ENCODE peak calls at places on chromosomes 3 and 15, in four cellular contexts. H is K562, O is HCT116, A is SK-N-SH. P is an unnamed sample.
A peak's percentile ranks its signal among the peaks of the same experiment; 100 is the strongest.

GRCh38 chr3:20054549-20054987 is 14.3 kb downstream of the KAT2B start:
- DNase-seq in H (no peak), O (peak; percentile 95), A (peak; percentile 16), P (peak; percentile 78)

GRCh38 chr3:98563661-98564281 is 29.6 kb downstream of the CPOX start:
- DNase-seq in H (no peak), O (no peak), A (no peak), P (no peak)

GRCh38 chr3:16300881-16301359 is 35.9 kb downstream of the OXNAD1 start:
- DNase-seq in H (no peak), O (no peak), A (no peak), P (no peak)

GRCh38 chr15:80264031-80264430 is 12.0 kb upstream of the CTXND1 start:
- DNase-seq in H (no peak), O (no peak), A (no peak), P (no peak)

GRCh38 chr3:50227390-50228183 is 8.4 kb upstream of the GNAI2 start:
- DNase-seq in H (peak; percentile 96), O (peak; percentile 95), A (peak; percentile 96), P (peak; percentile 82)

GRCh38 chr15:25544076-25544475 is 105.3 kb upstream of the UBE3A start:
- DNase-seq in H (no peak), O (no peak), A (no peak), P (no peak)

GRCh38 chr3:173930251-173930650 is 532.7 kb downstream of the NLGN1 start:
- DNase-seq in H (no peak), O (no peak), A (no peak), P (no peak)

GRCh38 chr3:189229421-189229820 is 57.6 kb downstream of the TPRG1 start:
- DNase-seq in H (no peak), O (no peak), A (no peak), P (no peak)

GRCh38 chr3:64225695-64226499 is 631 bp upstream of the PRICKLE2 start:
- DNase-seq in H (no peak), O (no peak), A (no peak), P (no peak)

GRCh38 chr3:186400677-186401076 is 38.6 kb upstream of the DGKG start:
- DNase-seq in H (no peak), O (no peak), A (no peak), P (no peak)

GRCh38 chr3:8619548-8619947 is 25.1 kb downstream of the SSUH2 start:
- DNase-seq in H (no peak), O (no peak), A (no peak), P (no peak)

GRCh38 chr15:90192961-90193786 is 8.0 kb upstream of the SEMA4B start:
- DNase-seq in H (no peak), O (no peak), A (no peak), P (no peak)

GRCh38 chr15:64792282-64792681 is 16.9 kb upstream of the RBPMS2 start:
- DNase-seq in H (no peak), O (no peak), A (no peak), P (no peak)

GRCh38 chr3:1190576-1190975 is 97.8 kb downstream of the CNTN6 start:
- DNase-seq in H (no peak), O (no peak), A (no peak), P (no peak)

GRCh38 chr3:100364421-100364820 is 29.9 kb downstream of the NIT2 start:
- DNase-seq in H (no peak), O (no peak), A (no peak), P (no peak)

GRCh38 chr3:156461889-156462288 is 93.0 kb downstream of the SSR3 start:
- DNase-seq in H (peak; percentile 34), O (no peak), A (no peak), P (no peak)

GRCh38 chr3:45035441-45036301 is 9.6 kb downstream of the CLEC3B start:
- DNase-seq in H (no peak), O (no peak), A (peak; percentile 55), P (no peak)

DNA sequence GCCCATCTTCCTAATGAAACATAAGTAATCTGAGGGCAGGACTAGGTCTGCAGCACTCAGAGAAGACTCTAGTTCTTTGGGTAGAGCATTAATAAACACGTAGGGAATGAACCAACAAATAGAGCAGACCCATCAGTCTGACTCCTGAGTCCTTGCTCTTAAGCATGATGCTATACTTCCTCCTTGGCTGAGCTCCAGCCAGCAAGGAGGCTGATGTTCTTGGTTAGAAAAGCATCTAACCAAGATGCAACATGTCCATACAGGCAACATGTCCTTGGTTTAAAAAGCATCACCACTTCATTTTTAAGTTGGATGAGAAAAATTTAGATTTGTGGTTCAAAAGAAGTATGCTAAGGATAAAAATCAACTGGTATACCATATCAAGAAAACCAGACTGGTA is 8.5 kb upstream of the MYH15 start:
- DNase-seq in H (no peak), O (no peak), A (no peak), P (no peak)
- TF ChIP-seq ELF1 in H (no peak), O (no peak), A (no peak), P (no peak)

DNA sequence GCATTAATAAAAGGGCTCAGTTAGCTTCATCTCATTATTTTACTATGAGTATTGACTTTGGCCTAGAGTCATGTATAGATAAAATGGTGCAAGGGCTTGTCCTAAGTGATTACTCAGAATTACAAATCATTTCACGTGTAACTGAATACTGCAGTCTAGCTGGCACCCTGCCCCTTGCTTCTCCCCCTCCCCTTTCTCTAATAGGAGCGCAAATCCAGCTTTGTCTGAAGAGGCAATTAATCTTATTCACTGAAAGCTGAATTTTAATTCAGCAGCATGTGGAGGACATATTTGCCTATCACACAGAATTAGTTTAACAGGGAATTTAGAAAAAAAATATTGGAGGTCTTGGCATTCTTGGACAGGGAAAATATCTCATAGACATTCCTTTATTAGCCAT is 412.1 kb upstream of the DPH6 start:
- DNase-seq in H (no peak), O (no peak), A (peak; percentile 22), P (no peak)
- TF ChIP-seq ELF1 in H (no peak), O (no peak), A (no peak), P (no peak)

DNA sequence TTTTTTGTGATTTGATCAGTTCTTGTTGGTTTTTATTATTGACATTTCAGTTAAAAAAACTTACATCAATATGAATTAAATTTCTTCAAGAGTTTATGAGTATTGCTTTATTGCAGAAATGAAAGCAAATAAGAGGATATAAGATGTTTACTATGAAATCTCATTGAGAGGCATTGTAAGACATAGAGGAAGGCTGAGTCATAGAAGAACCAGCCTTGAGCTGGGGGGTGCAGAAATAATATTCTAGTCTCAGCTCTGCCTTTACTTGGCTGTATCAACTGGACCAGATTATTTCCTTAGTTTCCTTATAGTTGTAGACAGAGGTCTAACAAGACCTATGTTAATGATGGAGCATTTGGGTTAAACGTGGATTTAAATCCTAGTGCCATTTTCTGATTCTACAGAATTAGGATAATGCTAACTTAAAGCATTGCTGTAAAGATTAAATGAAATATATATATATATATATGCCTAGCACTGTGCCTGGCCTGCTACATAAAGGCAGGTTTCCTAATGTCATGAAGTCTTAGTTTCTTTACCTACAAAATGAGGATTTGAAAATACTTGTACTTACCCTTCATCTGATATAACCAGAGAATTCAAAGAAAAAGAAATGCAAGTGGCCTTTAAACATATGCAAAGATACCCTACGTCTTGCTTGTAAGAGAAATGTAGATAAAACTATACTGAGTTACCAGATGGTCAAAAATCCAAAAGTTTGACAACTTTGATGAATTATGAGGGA is 7.3 kb downstream of the FAM98B start:
- DNase-seq in H (no peak), O (no peak), A (no peak), P (no peak)
- TF ChIP-seq ELF1 in H (no peak), O (no peak), A (no peak), P (no peak)

DNA sequence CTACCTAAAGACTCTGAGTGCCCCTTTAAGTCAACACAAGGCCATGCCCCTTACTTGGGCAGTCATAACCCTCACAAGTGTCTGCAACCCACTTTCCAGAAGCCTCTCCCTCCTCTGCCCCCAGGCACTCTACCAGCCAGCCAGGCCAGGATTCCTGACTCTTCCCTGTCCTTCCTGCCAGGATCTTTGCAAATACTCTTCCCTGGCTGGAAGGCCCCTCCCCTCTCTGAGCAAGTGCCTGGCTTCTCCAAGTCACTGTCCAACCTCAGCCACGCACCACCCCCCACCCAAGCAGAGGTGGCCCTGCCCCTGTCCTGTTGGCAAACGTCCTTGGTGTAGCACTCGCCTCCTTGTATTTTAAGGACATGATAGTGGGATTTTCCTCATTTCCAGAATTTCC is 54.7 kb upstream of the USP3 start:
- DNase-seq in H (no peak), O (no peak), A (peak; percentile 44), P (no peak)
- TF ChIP-seq ELF1 in H (no peak), O (no peak), A (no peak), P (no peak)

GRCh38 chr3:79765854-79766253 is 1.9 kb downstream of the ROBO1 start:
- DNase-seq in H (no peak), O (no peak), A (peak; percentile 27), P (no peak)
- TF ChIP-seq ELF1 in H (no peak), O (no peak), A (no peak), P (no peak)

P was measured in HepG2.